ENCODE peak calls at places on chromosome X, in four cellular contexts. A is A549, P is NT2/D1, U is Peyer's patch. I is an unnamed sample.

GRCh38 chrX:43559643-43560042 is 96.5 kb upstream of the MAOA start:
- DNase-seq in P (peak), U (peak), A (peak), I (peak)

GRCh38 chrX:24799565-24799964 is 105.8 kb downstream of the POLA1 start:
- DNase-seq in A (no peak), U (no peak), P (no peak), I (no peak)

GRCh38 chrX:72254835-72255234 is 16.0 kb upstream of the ERCC6L start:
- DNase-seq in A (no peak), P (no peak), U (no peak), I (peak)

GRCh38 chrX:68286076-68286475 is 147.2 kb downstream of the OPHN1 start:
- DNase-seq in P (no peak), A (no peak), U (no peak), I (no peak)

GRCh38 chrX:109300415-109300814 is 181.5 kb downstream of the GUCY2F start:
- DNase-seq in U (no peak), P (no peak), A (no peak), I (no peak)

GRCh38 chrX:153933751-153934472 is 925 bp downstream of the NAA10 start:
- DNase-seq in A (no peak), P (no peak), U (no peak), I (no peak)

GRCh38 chrX:23333842-23334535 is 660 bp upstream of the PTCHD1 start:
- DNase-seq in P (no peak), U (no peak), A (no peak), I (peak)

GRCh38 chrX:861335-861890 is 230.8 kb downstream of the SHOX start:
- DNase-seq in P (no peak), A (no peak), U (no peak), I (no peak)

GRCh38 chrX:123424546-123424945 is 240.5 kb downstream of the GRIA3 start:
- DNase-seq in A (no peak), U (no peak), P (no peak), I (no peak)

GRCh38 chrX:10103023-10103422 is 53.8 kb upstream of the CLCN4 start:
- DNase-seq in U (no peak), A (no peak), P (no peak), I (no peak)

GRCh38 chrX:136725446-136726104 is 55.2 kb downstream of the ARHGEF6 start:
- DNase-seq in U (no peak), P (no peak), A (no peak), I (no peak)

GRCh38 chrX:53447441-53447840 is 13.3 kb upstream of the HSD17B10 start:
- DNase-seq in P (no peak), U (no peak), A (no peak), I (no peak)

GRCh38 chrX:85851418-85851817 is 195.9 kb downstream of the CHM start:
- DNase-seq in P (no peak), U (no peak), A (peak), I (peak)

GRCh38 chrX:103533428-103534216 is 14.3 kb upstream of the RAB40A start:
- DNase-seq in U (peak), A (peak), P (peak), I (peak)

GRCh38 chrX:108537005-108537404 is 97.4 kb downstream of the COL4A5 start:
- DNase-seq in P (no peak), U (no peak), A (peak), I (peak)

GRCh38 chrX:154298312-154298711 is 2.7 kb downstream of the TKTL1 start:
- DNase-seq in A (no peak), P (no peak), U (peak), I (no peak)

GRCh38 chrX:96183843-96184242 is 500.8 kb upstream of the DIAPH2 start:
- DNase-seq in P (no peak), U (no peak), A (no peak), I (peak)

GRCh38 chrX:44873415-44874270 is 655 bp downstream of the KDM6A start:
- DNase-seq in A (no peak), U (peak), P (no peak), I (peak)

GRCh38 chrX:63128509-63128908 is 222.6 kb downstream of the SPIN4 start:
- DNase-seq in U (no peak), A (no peak), P (peak), I (peak)

GRCh38 chrX:153862369-153863250 is 23.4 kb downstream of the L1CAM start:
- DNase-seq in A (no peak), P (no peak), U (no peak), I (no peak)

GRCh38 chrX:45750639-45751038 is 550.0 kb upstream of the DIPK2B start:
- DNase-seq in P (no peak), A (no peak), U (no peak), I (no peak)

DNA sequence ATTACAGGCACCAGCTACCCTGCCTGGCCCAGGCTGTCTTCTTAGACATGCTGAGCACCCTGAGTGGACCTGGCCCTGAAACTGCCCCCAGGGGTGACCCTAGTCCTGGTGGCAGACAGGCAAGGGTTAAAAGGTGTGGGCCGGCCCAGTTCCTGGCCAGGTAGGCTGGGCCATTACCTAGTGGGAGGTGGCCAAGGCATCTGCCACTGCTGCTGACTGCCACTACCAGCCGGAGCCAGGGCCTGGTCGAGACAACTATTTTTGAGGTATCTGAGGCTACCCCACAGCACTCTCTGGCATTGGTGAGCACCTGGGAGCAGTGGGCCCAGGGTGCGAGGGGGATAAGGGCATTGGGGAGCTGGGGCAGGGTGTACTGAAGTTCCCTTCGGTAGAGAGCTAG is at the start of gene CCDC120:
- DNase-seq in A (no peak), U (no peak), P (no peak), I (peak)
- H3K4me3 ChIP-seq in A (no peak), U (peak), P (peak), I (peak)

GRCh38 chrX:74419861-74420193 is 1.5 kb upstream of the SLC16A2 start:
- DNase-seq in P (no peak), A (no peak), U (no peak), I (peak)
- H3K4me3 ChIP-seq in P (peak), A (peak), U (peak), I (peak)

GRCh38 chrX:28188526-28188925 is 207.3 kb upstream of the DCAF8L1 start:
- DNase-seq in U (no peak), P (no peak), A (no peak), I (no peak)

GRCh38 chrX:28189011-28189410 is 207.8 kb upstream of the DCAF8L1 start:
- DNase-seq in P (no peak), A (peak), U (no peak), I (no peak)
- H3K4me3 ChIP-seq in P (no peak), A (no peak), U (no peak), I (no peak)

DNA sequence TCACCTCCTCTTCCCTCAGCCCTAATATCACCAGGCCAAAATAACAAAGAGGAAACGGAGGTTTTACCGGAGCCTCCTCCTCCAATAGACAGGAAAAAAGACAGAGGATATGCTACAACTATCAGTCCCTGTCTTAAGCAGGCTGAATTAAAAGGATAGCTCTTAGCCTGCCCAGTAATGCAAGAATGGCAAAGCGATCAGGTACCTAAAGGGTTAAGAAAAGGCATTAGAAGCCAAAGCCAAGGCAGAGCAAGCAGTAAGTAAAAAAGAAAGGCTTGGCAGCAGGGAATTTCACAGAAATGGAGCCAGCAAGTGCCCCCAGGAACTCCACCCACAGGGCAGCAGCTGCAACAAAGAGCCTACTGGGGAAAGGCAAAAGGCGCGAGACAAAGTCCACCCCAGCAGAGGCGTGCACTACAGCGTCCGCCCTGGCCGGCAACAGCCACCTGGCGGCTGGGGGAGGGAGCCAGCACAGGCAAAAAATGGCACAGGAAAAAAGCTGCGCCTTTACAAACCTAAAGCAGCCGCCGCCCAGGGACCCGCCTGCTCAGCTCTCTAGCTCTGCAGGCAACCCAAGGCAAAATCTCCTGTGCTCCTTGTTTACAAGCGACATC is 220.6 kb upstream of the ZC4H2 start:
- DNase-seq in P (peak), A (peak), U (no peak), I (peak)
- H3K4me3 ChIP-seq in P (no peak), A (no peak), U (peak), I (peak)

GRCh38 chrX:13690836-13691235 is 1.9 kb downstream of the RAB9A start:
- DNase-seq in A (no peak), U (no peak), P (no peak), I (no peak)
- H3K4me3 ChIP-seq in A (no peak), U (peak), P (no peak), I (peak)

GRCh38 chrX:129933700-129934099 is 27.7 kb downstream of the UTP14A start:
- DNase-seq in P (no peak), U (no peak), A (no peak), I (no peak)

GRCh38 chrX:129931411-129932136 is 25.6 kb downstream of the UTP14A start:
- DNase-seq in P (peak), A (peak), U (peak), I (peak)

GRCh38 chrX:129934461-129934860 is 28.5 kb downstream of the UTP14A start:
- DNase-seq in A (no peak), P (no peak), U (no peak), I (no peak)

GRCh38 chrX:129932137-129932791 is 26.3 kb downstream of the UTP14A start:
- DNase-seq in P (no peak), A (peak), U (peak), I (peak)

DNA sequence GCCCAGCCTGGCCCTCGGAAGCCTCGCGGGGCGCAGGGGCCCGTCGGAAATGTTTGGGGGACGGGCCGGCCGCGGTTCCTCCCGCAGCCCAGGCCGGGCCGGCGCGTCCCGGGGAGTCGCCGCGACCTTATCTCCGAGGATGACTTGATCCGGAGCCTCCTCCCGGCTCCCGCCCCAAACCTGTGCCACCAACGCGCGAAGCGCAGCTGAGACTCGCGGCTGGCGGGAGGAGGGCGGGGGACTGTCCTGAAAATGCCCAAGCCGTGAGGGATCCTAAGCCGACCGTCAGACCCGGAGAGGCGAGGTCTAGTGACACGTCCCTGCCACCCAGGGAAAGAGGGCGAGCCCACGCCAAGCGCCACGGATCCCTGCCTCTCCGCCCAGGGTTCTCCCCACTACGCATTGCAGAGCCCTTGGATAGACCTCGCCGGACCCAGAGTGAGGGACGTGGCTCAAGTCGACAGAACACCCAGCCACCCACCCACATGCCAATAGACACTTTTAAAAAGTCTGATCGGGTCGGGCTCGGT is 26.9 kb downstream of the UTP14A start:
- DNase-seq in U (no peak), P (no peak), A (peak), I (peak)
- H3K4me3 ChIP-seq in U (peak), P (peak), A (peak), I (peak)

DNA sequence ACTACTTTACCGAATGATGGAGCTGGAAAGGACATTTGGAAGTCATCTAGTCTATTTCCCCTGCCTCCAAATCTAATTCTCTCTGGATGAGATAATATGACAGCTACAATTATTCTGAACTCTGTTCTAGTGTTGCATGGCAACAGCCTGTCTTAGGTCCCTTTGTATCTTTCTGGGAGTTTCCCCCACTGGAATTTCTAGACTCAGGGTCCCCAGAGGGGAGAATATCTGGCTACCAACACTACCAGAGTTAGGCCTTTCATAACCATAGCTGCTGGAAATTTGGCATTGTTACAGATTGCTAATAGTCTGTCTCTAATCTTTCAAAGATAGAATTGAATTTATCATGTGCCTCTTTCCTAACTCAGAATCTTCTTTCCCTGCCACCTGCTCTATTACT is 4.5 kb downstream of the MSN start:
- DNase-seq in P (no peak), U (no peak), A (no peak), I (no peak)
- H3K4me3 ChIP-seq in P (no peak), U (peak), A (no peak), I (no peak)

DNA sequence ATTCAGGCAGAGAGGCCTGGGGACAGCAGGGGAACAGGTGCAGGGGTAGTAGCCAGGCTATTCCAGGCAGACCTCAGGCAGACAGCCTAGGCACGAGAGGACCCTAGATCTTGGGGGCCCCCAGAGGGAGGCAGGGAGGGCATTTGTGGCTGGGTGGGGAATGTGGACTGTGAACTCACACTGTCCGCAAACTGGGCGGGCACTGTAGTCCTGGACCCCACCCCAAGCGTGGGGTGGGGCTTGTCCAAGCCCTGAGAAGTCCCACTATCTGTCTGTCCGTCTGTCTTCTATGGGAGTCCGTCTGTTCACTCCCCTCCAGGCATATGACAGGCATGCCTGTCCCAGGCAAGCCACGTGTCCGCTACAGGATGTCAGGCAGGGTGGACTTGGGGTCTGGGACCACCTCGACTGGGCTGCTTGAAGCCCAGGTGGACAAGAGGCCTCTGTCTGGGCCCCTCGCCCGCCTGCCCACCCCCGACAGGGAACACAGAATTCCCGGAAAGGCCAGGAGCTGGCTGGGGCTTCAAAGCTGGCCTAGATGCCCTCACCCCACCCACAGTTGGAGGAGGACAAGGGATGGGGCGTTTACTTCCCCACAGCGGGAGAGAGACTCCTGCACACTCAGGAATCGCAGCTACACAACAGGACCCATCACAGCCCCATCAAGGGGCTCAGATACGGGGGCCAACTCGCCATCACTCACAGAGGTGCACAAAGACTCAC is at the start of gene SLC38A5:
- DNase-seq in U (no peak), P (no peak), A (no peak), I (no peak)
- H3K4me3 ChIP-seq in U (peak), P (peak), A (no peak), I (peak)

GRCh38 chrX:115591856-115592842 is 31.2 kb downstream of the PLS3 start:
- DNase-seq in P (no peak), A (no peak), U (no peak), I (no peak)
- H3K4me3 ChIP-seq in P (no peak), A (no peak), U (no peak), I (no peak)

DNA sequence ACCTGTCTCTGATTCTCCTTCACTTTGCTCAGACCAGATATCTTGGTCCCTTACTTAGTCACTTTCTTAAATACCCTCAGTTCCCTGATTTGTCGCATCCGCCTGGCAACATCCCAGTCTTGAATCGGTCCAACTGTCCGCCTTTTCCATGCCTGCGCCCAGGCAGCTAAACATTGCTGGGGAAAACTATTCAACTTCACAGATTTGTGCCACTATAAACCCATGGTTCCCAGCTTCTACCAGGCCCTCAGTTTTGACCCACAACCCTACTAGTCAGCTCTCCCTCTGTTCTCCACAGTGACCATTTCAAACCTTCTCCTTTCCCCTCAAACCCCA is 451 bp upstream of the FGD1 start:
- DNase-seq in P (no peak), A (no peak), U (no peak), I (no peak)
- H3K4me3 ChIP-seq in P (peak), A (peak), U (peak), I (peak)